ENCODE peak calls at places on chromosome X, in eight cellular contexts. A is MM.1S, C is GM23248, Z is hepatocyte, M is K562, F is HCT116, W is GM12878, S is PC-3. H is an unnamed sample.

GRCh38 chrX:123083924-123084323 is 100.2 kb upstream of the GRIA3 start:
- DNase-seq in F (no peak), M (no peak), C (peak), S (peak), Z (no peak), W (no peak), A (no peak), H (no peak)

GRCh38 chrX:120309873-120310730 is 1.2 kb downstream of the TMEM255A start:
- DNase-seq in M (no peak), C (peak), W (no peak), Z (peak), F (no peak), S (peak), A (peak), H (no peak)

GRCh38 chrX:47483310-47484268 is 567 bp upstream of the ZNF41 start:
- DNase-seq in A (no peak), F (no peak), Z (peak), C (peak), W (no peak), M (peak), S (peak), H (peak)

GRCh38 chrX:12480956-12481355 is 310.3 kb upstream of the PRPS2 start:
- DNase-seq in S (no peak), Z (no peak), C (no peak), W (no peak), M (no peak), F (no peak), A (no peak), H (no peak)

GRCh38 chrX:47191806-47192401 is 1.7 kb upstream of the UBA1 start:
- DNase-seq in C (no peak), W (no peak), Z (no peak), F (no peak), S (no peak), A (no peak), M (no peak), H (peak)

GRCh38 chrX:119709630-119710029 is 16.7 kb upstream of the SEPTIN6 start:
- DNase-seq in F (no peak), M (no peak), Z (no peak), W (no peak), C (no peak), S (no peak), A (no peak), H (no peak)

GRCh38 chrX:51336584-51336983 is 4.0 kb downstream of the NUDT10 start:
- DNase-seq in S (peak), F (peak), C (peak), W (no peak), Z (peak), M (peak), A (peak), H (peak)

GRCh38 chrX:151711154-151711553 is 4.7 kb upstream of the FATE1 start:
- DNase-seq in W (no peak), A (no peak), S (no peak), M (no peak), Z (no peak), F (no peak), C (no peak), H (no peak)

GRCh38 chrX:36160056-36160455 is 240.5 kb downstream of the CFAP47 start:
- DNase-seq in M (no peak), A (no peak), Z (no peak), C (no peak), F (no peak), S (no peak), W (no peak), H (no peak)

GRCh38 chrX:69161371-69161770 is 3.9 kb downstream of the PJA1 start:
- DNase-seq in S (no peak), C (no peak), Z (no peak), F (no peak), W (no peak), M (no peak), A (no peak), H (no peak)

GRCh38 chrX:140439455-140439854 is 65.4 kb downstream of the SOX3 start:
- DNase-seq in C (peak), Z (peak), S (peak), W (no peak), M (no peak), F (no peak), A (no peak), H (no peak)

GRCh38 chrX:115324194-115324593 is 34.7 kb downstream of the LUZP4 start:
- DNase-seq in W (no peak), Z (peak), S (peak), F (no peak), M (no peak), A (no peak), C (peak), H (no peak)

GRCh38 chrX:154748712-154749339 is 2.1 kb downstream of the GAB3 start:
- DNase-seq in C (peak), A (peak), S (peak), W (no peak), M (peak), F (no peak), Z (peak), H (peak)

GRCh38 chrX:7145454-7145853 is 2.1 kb upstream of the STS start:
- DNase-seq in S (no peak), W (no peak), C (peak), F (no peak), Z (no peak), A (no peak), M (no peak), H (no peak)

GRCh38 chrX:38151426-38151825 is 69.2 kb downstream of the SRPX start:
- DNase-seq in M (no peak), F (no peak), S (no peak), Z (no peak), W (no peak), C (peak), A (no peak), H (no peak)

GRCh38 chrX:85590638-85591037 is 211.2 kb upstream of the POF1B start:
- DNase-seq in W (no peak), S (no peak), M (no peak), C (no peak), A (no peak), F (no peak), Z (no peak), H (no peak)

GRCh38 chrX:69387559-69388487 is 116.3 kb upstream of the NALF2 start:
- DNase-seq in W (no peak), F (peak), Z (peak), M (peak), A (peak), C (peak), S (peak), H (peak)

GRCh38 chrX:29471829-29472228 is 743.5 kb upstream of the MAGEB2 start:
- DNase-seq in F (no peak), M (no peak), C (no peak), W (no peak), S (no peak), Z (no peak), A (no peak), H (no peak)

GRCh38 chrX:134377537-134377936 is 82.4 kb upstream of the HPRT1 start:
- DNase-seq in C (peak), W (no peak), S (peak), Z (peak), M (peak), F (no peak), A (peak), H (no peak)

GRCh38 chrX:77014655-77015377 is 432.4 kb upstream of the FGF16 start:
- DNase-seq in A (no peak), S (no peak), Z (peak), F (no peak), M (peak), W (no peak), C (no peak), H (no peak)

GRCh38 chrX:139126493-139126892 is 404.0 kb upstream of the F9 start:
- DNase-seq in M (peak), A (peak), F (no peak), Z (peak), S (peak), W (no peak), C (peak), H (no peak)

GRCh38 chrX:154360155-154360713 is 14.2 kb downstream of the FLNA start:
- DNase-seq in S (no peak), M (no peak), Z (no peak), F (no peak), W (no peak), A (no peak), C (no peak), H (no peak)

GRCh38 chrX:100409316-100410082 is 574 bp downstream of the PCDH19 start:
- DNase-seq in W (no peak), F (no peak), A (no peak), C (no peak), S (no peak), M (no peak), Z (no peak), H (peak)

GRCh38 chrX:72018277-72019112 is 107.8 kb downstream of the NHSL2 start:
- DNase-seq in C (peak), Z (peak), F (peak), A (peak), W (no peak), S (peak), M (peak), H (peak)

GRCh38 chrX:24759786-24760185 is 66.1 kb downstream of the POLA1 start:
- DNase-seq in S (no peak), Z (no peak), C (no peak), F (no peak), W (no peak), M (no peak), A (no peak), H (no peak)

GRCh38 chrX:119686087-119686639 is 6.8 kb downstream of the SEPTIN6 start:
- DNase-seq in Z (no peak), W (peak), S (no peak), M (no peak), A (peak), C (peak), F (no peak), H (no peak)

GRCh38 chrX:50579955-50580354 is 109.3 kb upstream of the DGKK start:
- DNase-seq in C (peak), A (peak), M (peak), Z (peak), S (peak), F (peak), W (peak), H (no peak)

GRCh38 chrX:151776936-151777335 is 42.4 kb downstream of the CNGA2 start:
- DNase-seq in F (no peak), A (no peak), M (no peak), Z (no peak), S (no peak), C (no peak), W (no peak), H (no peak)

GRCh38 chrX:112839856-112840255 is 775 bp downstream of the AMOT start:
- DNase-seq in Z (no peak), C (no peak), S (no peak), A (no peak), M (no peak), F (no peak), W (no peak), H (no peak)

GRCh38 chrX:17020371-17020770 is 73.9 kb downstream of the REPS2 start:
- DNase-seq in Z (no peak), W (no peak), C (no peak), M (no peak), S (no peak), F (no peak), A (no peak), H (no peak)

GRCh38 chrX:40105791-40106676 is 8.3 kb upstream of the BCOR start:
- DNase-seq in Z (peak), F (no peak), M (peak), A (peak), W (no peak), C (peak), S (peak), H (peak)

GRCh38 chrX:12488781-12489180 is 302.4 kb upstream of the PRPS2 start:
- DNase-seq in C (no peak), Z (no peak), A (no peak), S (no peak), W (no peak), F (no peak), M (no peak), H (no peak)

GRCh38 chrX:15158736-15159406 is 111.0 kb downstream of the ASB9 start:
- DNase-seq in W (peak), S (peak), M (no peak), F (no peak), Z (no peak), A (peak), C (peak), H (no peak)
- H2AFZ ChIP-seq in W (peak), S (no peak), M (no peak), F (no peak), Z (no peak), A (peak), C (no peak), H (no peak)

GRCh38 chrX:110004210-110004609 is 1.3 kb downstream of the TMEM164 start:
- DNase-seq in C (no peak), M (no peak), S (peak), F (no peak), Z (peak), A (no peak), W (no peak), H (no peak)

GRCh38 chrX:110004970-110005369 is 2.1 kb downstream of the TMEM164 start:
- DNase-seq in M (peak), W (no peak), C (no peak), Z (no peak), S (no peak), A (no peak), F (no peak), H (no peak)

GRCh38 chrX:110002300-110003166 is at the start of gene TMEM164:
- DNase-seq in M (peak), A (peak), F (peak), S (peak), W (peak), C (peak), Z (peak), H (peak)

GRCh38 chrX:110001702-110002299 is 1.1 kb upstream of the TMEM164 start:
- DNase-seq in S (no peak), M (peak), A (no peak), F (no peak), W (no peak), C (no peak), Z (no peak), H (peak)

GRCh38 chrX:110003167-110004156 is 548 bp downstream of the TMEM164 start:
- DNase-seq in C (peak), S (no peak), A (peak), F (no peak), W (no peak), Z (no peak), M (peak), H (no peak)
- H2AFZ ChIP-seq in C (peak), S (peak), A (no peak), F (no peak), W (no peak), Z (peak), M (peak), H (peak)

DNA sequence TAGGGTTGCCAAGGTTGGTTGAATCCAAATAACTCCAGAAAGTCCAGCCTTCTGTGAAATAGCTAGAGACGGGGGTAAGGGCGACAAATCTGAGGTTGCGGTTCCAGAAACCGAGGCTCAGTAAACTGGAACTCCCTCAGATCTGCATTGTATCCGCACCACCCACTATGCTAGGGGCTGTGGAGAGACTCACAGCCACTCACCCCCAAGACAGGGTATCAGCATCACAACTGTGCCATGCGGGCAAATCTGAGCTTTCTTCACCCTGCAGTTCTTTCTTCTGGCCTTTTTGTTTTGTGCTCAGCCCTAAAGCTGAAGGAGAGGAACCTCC is 581 bp downstream of the CA5B start:
- DNase-seq in M (no peak), F (no peak), Z (no peak), W (no peak), C (no peak), S (no peak), A (no peak), H (no peak)
- H2AFZ ChIP-seq in M (peak), F (no peak), Z (peak), W (peak), C (peak), S (peak), A (peak), H (peak)

GRCh38 chrX:106698693-106699092 is 27.8 kb upstream of the RNF128 start:
- DNase-seq in Z (no peak), S (no peak), F (no peak), M (no peak), C (peak), A (no peak), W (no peak), H (peak)
- H2AFZ ChIP-seq in Z (no peak), S (no peak), F (peak), M (no peak), C (peak), A (no peak), W (no peak), H (peak)

GRCh38 chrX:110795645-110796510 is at the start of gene CHRDL1:
- DNase-seq in W (no peak), M (no peak), F (no peak), A (peak), Z (peak), S (no peak), C (peak), H (peak)
- H2AFZ ChIP-seq in W (no peak), M (no peak), F (no peak), A (peak), Z (no peak), S (no peak), C (no peak), H (no peak)

GRCh38 chrX:45697591-45697990 is 496.9 kb upstream of the DIPK2B start:
- DNase-seq in W (no peak), F (no peak), A (no peak), C (peak), M (no peak), S (peak), Z (no peak), H (peak)

GRCh38 chrX:45699158-45699557 is 498.5 kb upstream of the DIPK2B start:
- DNase-seq in A (no peak), M (no peak), W (no peak), Z (no peak), F (no peak), S (no peak), C (peak), H (peak)

DNA sequence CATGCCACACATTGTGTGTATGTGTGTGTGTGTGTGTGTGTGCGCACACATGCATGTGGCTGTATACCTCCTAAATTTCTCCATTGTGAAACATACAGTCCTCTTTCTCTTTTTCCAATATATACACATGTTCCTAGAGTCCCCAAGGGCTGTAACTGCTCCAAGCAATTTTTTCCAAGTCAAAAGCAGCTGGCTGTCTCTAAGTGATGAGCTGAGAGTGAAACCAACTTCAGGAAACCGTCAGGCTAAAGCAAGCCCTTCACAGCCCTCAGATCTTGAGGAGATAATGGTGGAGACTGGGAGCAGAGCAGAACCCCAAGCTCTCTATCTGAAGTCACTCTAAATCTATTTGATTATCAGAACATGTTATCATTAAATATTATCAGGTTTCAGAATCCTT is 496.1 kb upstream of the DIPK2B start:
- DNase-seq in C (no peak), M (no peak), W (no peak), A (no peak), F (no peak), S (no peak), Z (no peak), H (no peak)
- H2AFZ ChIP-seq in C (no peak), M (no peak), W (no peak), A (no peak), F (peak), S (no peak), Z (no peak), H (no peak)

GRCh38 chrX:131791608-131792355 is 231.3 kb upstream of the STK26 start:
- DNase-seq in S (no peak), F (no peak), A (no peak), M (no peak), Z (no peak), C (no peak), W (no peak), H (no peak)

GRCh38 chrX:131795442-131796229 is 227.5 kb upstream of the STK26 start:
- DNase-seq in W (no peak), Z (no peak), M (no peak), F (no peak), A (no peak), S (no peak), C (no peak), H (no peak)

GRCh38 chrX:131789664-131790063 is 233.4 kb upstream of the STK26 start:
- DNase-seq in F (no peak), A (peak), Z (no peak), W (no peak), M (no peak), C (no peak), S (no peak), H (no peak)

GRCh38 chrX:131792789-131793462 is 230.2 kb upstream of the STK26 start:
- DNase-seq in C (peak), M (no peak), Z (no peak), F (no peak), A (peak), S (peak), W (peak), H (peak)

GRCh38 chrX:131792356-131792749 is 230.7 kb upstream of the STK26 start:
- DNase-seq in Z (no peak), S (peak), M (no peak), A (peak), C (no peak), W (peak), F (no peak), H (peak)
- H2AFZ ChIP-seq in Z (no peak), S (peak), M (no peak), A (peak), C (no peak), W (peak), F (no peak), H (peak)